ENCODE peak calls at places on chromosomes 4 and X, in four cellular contexts. B is PC-3, Q is GM23248, V is hepatocyte. T is an unnamed sample.

GRCh38 chr4:174429701-174430100 is 92.6 kb downstream of the HPGD start:
- DNase-seq in B (peak), V (no peak), Q (peak), T (no peak)

GRCh38 chr4:62023633-62024032 is 823.5 kb downstream of the ADGRL3 start:
- DNase-seq in B (peak), Q (no peak), V (no peak), T (no peak)

GRCh38 chrX:24777660-24778059 is 83.9 kb downstream of the POLA1 start:
- DNase-seq in V (no peak), B (no peak), Q (no peak), T (no peak)

GRCh38 chr4:144421839-144422565 is 224.0 kb upstream of the HHIP start:
- DNase-seq in Q (no peak), V (no peak), B (no peak), T (peak)

GRCh38 chr4:140296335-140296753 is 77.1 kb upstream of the SCOC start:
- DNase-seq in V (peak), Q (peak), B (peak), T (no peak)

GRCh38 chr4:174156239-174156826 is 127.1 kb downstream of the FBXO8 start:
- DNase-seq in Q (peak), B (peak), V (peak), T (peak)

GRCh38 chr4:26406346-26406975 is 83.8 kb downstream of the CCKAR start:
- DNase-seq in B (no peak), V (no peak), Q (no peak), T (peak)

GRCh38 chr4:8015512-8015911 is 75.9 kb upstream of the AFAP1 start:
- DNase-seq in V (no peak), B (peak), Q (peak), T (no peak)

GRCh38 chrX:34379891-34380290 is 247.8 kb upstream of the FAM47A start:
- DNase-seq in Q (no peak), B (no peak), V (no peak), T (no peak)

GRCh38 chrX:13938053-13938765 is 91.5 kb downstream of the GEMIN8 start:
- DNase-seq in V (peak), B (peak), Q (peak), T (peak)

GRCh38 chrX:75887833-75888232 is 102.8 kb upstream of the MAGEE2 start:
- DNase-seq in V (no peak), B (no peak), Q (no peak), T (no peak)

GRCh38 chr4:156583265-156583664 is 388.3 kb downstream of the PDGFC start:
- DNase-seq in B (peak), V (no peak), Q (no peak), T (no peak)

GRCh38 chrX:17032351-17032750 is 85.9 kb downstream of the REPS2 start:
- DNase-seq in Q (peak), V (no peak), B (peak), T (no peak)

GRCh38 chrX:134868766-134869495 is 121.9 kb upstream of the SMIM10 start:
- DNase-seq in Q (peak), B (peak), V (no peak), T (no peak)

GRCh38 chr4:26105372-26105771 is 191.4 kb downstream of the SMIM20 start:
- DNase-seq in Q (no peak), V (no peak), B (peak), T (no peak)

GRCh38 chrX:139881130-139881529 is 51.7 kb downstream of the ATP11C start:
- DNase-seq in B (no peak), Q (peak), V (no peak), T (no peak)

GRCh38 chrX:150051096-150051495 is 112.8 kb upstream of the EOLA2 start:
- DNase-seq in B (peak), Q (no peak), V (no peak), T (no peak)

GRCh38 chr4:3666263-3666662 is 99.9 kb upstream of the ADRA2C start:
- DNase-seq in Q (no peak), V (no peak), B (no peak), T (no peak)

GRCh38 chr4:140736669-140737343 is 19.4 kb downstream of the TBC1D9 start:
- DNase-seq in B (no peak), V (no peak), Q (peak), T (no peak)

GRCh38 chr4:182141623-182142022 is 101.6 kb upstream of the TENM3 start:
- DNase-seq in B (no peak), Q (no peak), V (no peak), T (no peak)

GRCh38 chr4:182141046-182141445 is 102.2 kb upstream of the TENM3 start:
- DNase-seq in V (peak), Q (no peak), B (no peak), T (peak)

GRCh38 chr4:182140547-182140946 is 102.7 kb upstream of the TENM3 start:
- DNase-seq in V (no peak), Q (no peak), B (no peak), T (no peak)

GRCh38 chr4:182137343-182137742 is 105.9 kb upstream of the TENM3 start:
- DNase-seq in B (no peak), Q (no peak), V (no peak), T (peak)

DNA sequence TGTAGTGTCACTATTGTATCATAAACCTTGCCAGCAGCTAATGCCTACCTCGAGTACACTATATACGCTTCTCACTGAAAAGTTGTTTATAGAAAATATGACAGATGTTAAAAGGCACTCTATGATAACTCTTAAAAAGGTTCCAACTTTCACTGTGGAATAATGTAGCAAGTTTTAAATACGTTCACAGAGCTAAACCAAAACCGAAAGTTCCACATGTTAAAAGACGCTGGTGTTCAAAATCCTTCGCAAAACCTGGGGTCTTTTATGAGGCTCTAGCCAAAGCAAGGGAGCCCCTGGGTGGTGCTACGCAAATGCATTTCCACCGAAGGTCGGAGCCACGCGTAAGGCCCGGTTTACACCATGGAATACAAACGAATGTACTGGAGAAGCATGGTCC is 103.7 kb upstream of the TENM3 start:
- DNase-seq in B (no peak), Q (no peak), V (no peak), T (no peak)
- H2AFZ ChIP-seq in B (no peak), Q (no peak), V (no peak), T (no peak)

GRCh38 chr4:56212774-56213173 is 174.5 kb downstream of the AASDH start:
- DNase-seq in Q (no peak), V (no peak), B (no peak), T (no peak)
- TF ChIP-seq EZH2phosphoT487 in Q (no peak), V (no peak), B (no peak), T (no peak)

GRCh38 chr4:38062088-38062893 is 102.1 kb downstream of the PTTG2 start:
- DNase-seq in B (peak), V (peak), Q (peak), T (peak)
- H3K4me2 ChIP-seq in B (peak), V (peak), Q (peak), T (no peak)

GRCh38 chr4:123955167-123955824 is 558.7 kb downstream of the SPRY1 start:
- DNase-seq in Q (no peak), V (no peak), B (peak), T (no peak)
- H2AFZ ChIP-seq in Q (no peak), V (no peak), B (no peak), T (no peak)

GRCh38 chr4:1584498-1584897 is 99.6 kb downstream of the FAM53A start:
- DNase-seq in B (no peak), Q (no peak), V (no peak), T (no peak)

GRCh38 chr4:1591107-1591506 is 93.0 kb downstream of the FAM53A start:
- DNase-seq in V (no peak), Q (no peak), B (no peak), T (no peak)

GRCh38 chr4:1589098-1589497 is 95.0 kb downstream of the FAM53A start:
- DNase-seq in Q (no peak), V (no peak), B (no peak), T (no peak)

GRCh38 chr4:1590244-1590643 is 93.9 kb downstream of the FAM53A start:
- DNase-seq in Q (no peak), B (no peak), V (no peak), T (no peak)

GRCh38 chr4:1588306-1588705 is 95.8 kb downstream of the FAM53A start:
- DNase-seq in Q (no peak), B (no peak), V (no peak), T (no peak)
- TF ChIP-seq EZH2phosphoT487 in Q (no peak), B (no peak), V (no peak), T (no peak)

T was measured in neural progenitor cell.